ENCODE peak calls at places on chromosome 6, in five cellular contexts. One of them, this sample, is unnamed.

GRCh38 chr6:166503167-166503744 is 83.2 kb downstream of the RAMACL start:
- DNase-seq in HCT116: no peak
- DNase-seq in HepG2: no peak
- DNase-seq in K562: no peak
- DNase-seq in GM12878: no peak
- DNase-seq in this sample: no peak

GRCh38 chr6:119322715-119323350 is 26.7 kb downstream of the MAN1A1 start:
- DNase-seq in HCT116: peak; percentile 33
- DNase-seq in HepG2: no peak
- DNase-seq in K562: no peak
- DNase-seq in GM12878: no peak
- DNase-seq in this sample: no peak

GRCh38 chr6:128139519-128139918 is 238.7 kb upstream of the THEMIS start:
- DNase-seq in HCT116: no peak
- DNase-seq in HepG2: peak; percentile 73
- DNase-seq in K562: no peak
- DNase-seq in GM12878: no peak
- DNase-seq in this sample: no peak

GRCh38 chr6:3620389-3620788 is 131.1 kb downstream of the PXDC1 start:
- DNase-seq in HCT116: no peak
- DNase-seq in HepG2: no peak
- DNase-seq in K562: no peak
- DNase-seq in GM12878: no peak
- DNase-seq in this sample: no peak

GRCh38 chr6:119181046-119181445 is 102.6 kb upstream of the FAM184A start:
- DNase-seq in HCT116: no peak
- DNase-seq in HepG2: no peak
- DNase-seq in K562: peak; percentile 16
- DNase-seq in GM12878: no peak
- DNase-seq in this sample: no peak

GRCh38 chr6:125808591-125808990 is 17.8 kb downstream of the NCOA7 start:
- DNase-seq in HCT116: no peak
- DNase-seq in HepG2: no peak
- DNase-seq in K562: no peak
- DNase-seq in GM12878: no peak
- DNase-seq in this sample: no peak

GRCh38 chr6:69146385-69146784 is 511.3 kb downstream of the ADGRB3 start:
- DNase-seq in HCT116: no peak
- DNase-seq in HepG2: no peak
- DNase-seq in K562: no peak
- DNase-seq in GM12878: no peak
- DNase-seq in this sample: no peak

GRCh38 chr6:89611666-89612065 is 26.9 kb downstream of the LYRM2 start:
- DNase-seq in HCT116: no peak
- DNase-seq in HepG2: no peak
- DNase-seq in K562: no peak
- DNase-seq in GM12878: no peak
- DNase-seq in this sample: no peak

GRCh38 chr6:19849196-19849595 is 12.0 kb downstream of the ID4 start:
- DNase-seq in HCT116: no peak
- DNase-seq in HepG2: no peak
- DNase-seq in K562: no peak
- DNase-seq in GM12878: no peak
- DNase-seq in this sample: no peak

GRCh38 chr6:8736046-8736877 is 300.9 kb upstream of the SLC35B3 start:
- DNase-seq in HCT116: no peak
- DNase-seq in HepG2: no peak
- DNase-seq in K562: no peak
- DNase-seq in GM12878: no peak
- DNase-seq in this sample: no peak

GRCh38 chr6:44697333-44697732 is 309.8 kb downstream of the CDC5L start:
- DNase-seq in HCT116: no peak
- DNase-seq in HepG2: no peak
- DNase-seq in K562: peak; percentile 20
- DNase-seq in GM12878: no peak
- DNase-seq in this sample: no peak

GRCh38 chr6:124812067-124812466 is 150.2 kb upstream of the RNF217 start:
- DNase-seq in HCT116: no peak
- DNase-seq in HepG2: no peak
- DNase-seq in K562: no peak
- DNase-seq in GM12878: no peak
- DNase-seq in this sample: no peak

GRCh38 chr6:27293436-27294152 is 18.5 kb downstream of the POM121L2 start:
- DNase-seq in HCT116: peak; percentile 18
- DNase-seq in HepG2: peak; percentile 38
- DNase-seq in K562: peak; percentile 81
- DNase-seq in GM12878: no peak
- DNase-seq in this sample: no peak

GRCh38 chr6:26342106-26342999 is 22.6 kb upstream of the BTN3A2 start:
- DNase-seq in HCT116: no peak
- DNase-seq in HepG2: no peak
- DNase-seq in K562: no peak
- DNase-seq in GM12878: no peak
- DNase-seq in this sample: no peak

GRCh38 chr6:42493914-42494539 is 42.3 kb upstream of the TRERF1 start:
- DNase-seq in HCT116: no peak
- DNase-seq in HepG2: no peak
- DNase-seq in K562: peak; percentile 25
- DNase-seq in GM12878: no peak
- DNase-seq in this sample: no peak

GRCh38 chr6:135250751-135251356 is 69.7 kb downstream of the MYB start:
- DNase-seq in HCT116: no peak
- DNase-seq in HepG2: peak; percentile 49
- DNase-seq in K562: no peak
- DNase-seq in GM12878: no peak
- DNase-seq in this sample: peak; percentile 51

GRCh38 chr6:69866351-69867074 is at the start of gene COL19A1:
- DNase-seq in HCT116: no peak
- DNase-seq in HepG2: no peak
- DNase-seq in K562: peak; percentile 4
- DNase-seq in GM12878: peak; percentile 76
- DNase-seq in this sample: no peak

GRCh38 chr6:26251354-26252081 is 113.5 kb upstream of the BTN3A2 start:
- DNase-seq in HCT116: no peak
- DNase-seq in HepG2: no peak
- DNase-seq in K562: peak; percentile 89
- DNase-seq in GM12878: peak; percentile 98
- DNase-seq in this sample: peak; percentile 86

GRCh38 chr6:86459978-86460377 is 477.4 kb upstream of the HTR1E start:
- DNase-seq in HCT116: no peak
- DNase-seq in HepG2: no peak
- DNase-seq in K562: no peak
- DNase-seq in GM12878: no peak
- DNase-seq in this sample: no peak

GRCh38 chr6:85372188-85372914 is 77.5 kb upstream of the NT5E start:
- DNase-seq in HCT116: no peak
- DNase-seq in HepG2: peak; percentile 16
- DNase-seq in K562: no peak
- DNase-seq in GM12878: no peak
- DNase-seq in this sample: no peak

GRCh38 chr6:27605401-27606342 is 132.8 kb upstream of the ZNF184 start:
- DNase-seq in HCT116: peak; percentile 85
- DNase-seq in HepG2: peak; percentile 61
- DNase-seq in K562: peak; percentile 91
- DNase-seq in GM12878: no peak
- DNase-seq in this sample: peak; percentile 84

GRCh38 chr6:136403166-136403980 is 113.7 kb upstream of the BCLAF1 start:
- DNase-seq in HCT116: peak; percentile 76
- DNase-seq in HepG2: no peak
- DNase-seq in K562: peak; percentile 91
- DNase-seq in GM12878: no peak
- DNase-seq in this sample: no peak

GRCh38 chr6:113047148-113047547 is 700.0 kb downstream of the RFPL4B start:
- DNase-seq in HCT116: no peak
- DNase-seq in HepG2: no peak
- DNase-seq in K562: no peak
- DNase-seq in GM12878: no peak
- DNase-seq in this sample: no peak

GRCh38 chr6:106746660-106747059 is 117.3 kb downstream of the QRSL1 start:
- DNase-seq in HCT116: no peak
- DNase-seq in HepG2: peak; percentile 40
- DNase-seq in K562: no peak
- DNase-seq in GM12878: no peak
- DNase-seq in this sample: no peak

GRCh38 chr6:159125977-159126376 is 43.2 kb upstream of the FNDC1 start:
- DNase-seq in HCT116: no peak
- DNase-seq in HepG2: no peak
- DNase-seq in K562: no peak
- DNase-seq in GM12878: no peak
- DNase-seq in this sample: no peak

GRCh38 chr6:89936177-89936576 is 41.9 kb downstream of the GJA10 start:
- DNase-seq in HCT116: no peak
- DNase-seq in HepG2: no peak
- DNase-seq in K562: no peak
- DNase-seq in GM12878: no peak
- DNase-seq in this sample: no peak

GRCh38 chr6:6556162-6556737 is 32.3 kb upstream of the LY86 start:
- DNase-seq in HCT116: no peak
- DNase-seq in HepG2: no peak
- DNase-seq in K562: no peak
- DNase-seq in GM12878: no peak
- DNase-seq in this sample: no peak

GRCh38 chr6:83185096-83185495 is 8.0 kb downstream of the PGM3 start:
- DNase-seq in HCT116: no peak
- DNase-seq in HepG2: no peak
- DNase-seq in K562: no peak
- DNase-seq in GM12878: no peak
- DNase-seq in this sample: no peak

GRCh38 chr6:74731921-74732320 is 473.9 kb downstream of the COL12A1 start:
- DNase-seq in HCT116: no peak
- DNase-seq in HepG2: no peak
- DNase-seq in K562: no peak
- DNase-seq in GM12878: no peak
- DNase-seq in this sample: no peak

GRCh38 chr6:121826156-121826810 is 390.8 kb downstream of the GJA1 start:
- DNase-seq in HCT116: peak; percentile 72
- DNase-seq in HepG2: no peak
- DNase-seq in K562: no peak
- DNase-seq in GM12878: no peak
- DNase-seq in this sample: no peak

GRCh38 chr6:151392429-151392828 is 1.1 kb upstream of the ZBTB2 start:
- DNase-seq in HCT116: no peak
- DNase-seq in HepG2: no peak
- DNase-seq in K562: no peak
- DNase-seq in GM12878: no peak
- DNase-seq in this sample: no peak
- TF ChIP-seq YY1 in HCT116: no peak
- TF ChIP-seq YY1 in HepG2: no peak
- TF ChIP-seq YY1 in K562: no peak
- TF ChIP-seq YY1 in GM12878: no peak
- TF ChIP-seq YY1 in this sample: no peak

GRCh38 chr6:16694789-16695188 is 66.5 kb downstream of the ATXN1 start:
- DNase-seq in HCT116: no peak
- DNase-seq in HepG2: no peak
- DNase-seq in K562: no peak
- DNase-seq in GM12878: no peak
- DNase-seq in this sample: no peak
- TF ChIP-seq CEBPB in HCT116: no peak
- TF ChIP-seq CEBPB in HepG2: no peak
- TF ChIP-seq CEBPB in K562: no peak
- TF ChIP-seq CEBPB in GM12878: no peak
- TF ChIP-seq CEBPB in this sample: no peak

GRCh38 chr6:130421567-130421966 is 55.8 kb downstream of the TMEM200A start:
- DNase-seq in HCT116: no peak
- DNase-seq in HepG2: no peak
- DNase-seq in K562: no peak
- DNase-seq in GM12878: no peak
- DNase-seq in this sample: no peak
- TF ChIP-seq YY1 in HCT116: no peak
- TF ChIP-seq YY1 in HepG2: no peak
- TF ChIP-seq YY1 in K562: no peak
- TF ChIP-seq YY1 in GM12878: no peak
- TF ChIP-seq YY1 in this sample: no peak

GRCh38 chr6:10720229-10720959 is 2.5 kb upstream of the TMEM14C start:
- DNase-seq in HCT116: no peak
- DNase-seq in HepG2: peak; percentile 24
- DNase-seq in K562: no peak
- DNase-seq in GM12878: no peak
- DNase-seq in this sample: no peak

GRCh38 chr6:10722820-10723651 is at the start of gene TMEM14C:
- DNase-seq in HCT116: peak; percentile 95
- DNase-seq in HepG2: peak; percentile 99
- DNase-seq in K562: peak; percentile 99
- DNase-seq in GM12878: peak; percentile 71
- DNase-seq in this sample: peak; percentile 98

GRCh38 chr6:10722570-10722819 is 375 bp upstream of the TMEM14C start:
- DNase-seq in HCT116: no peak
- DNase-seq in HepG2: no peak
- DNase-seq in K562: no peak
- DNase-seq in GM12878: no peak
- DNase-seq in this sample: no peak

GRCh38 chr6:10719386-10720228 is 3.3 kb upstream of the TMEM14C start:
- DNase-seq in HCT116: no peak
- DNase-seq in HepG2: peak; percentile 72
- DNase-seq in K562: no peak
- DNase-seq in GM12878: no peak
- DNase-seq in this sample: no peak

GRCh38 chr6:10721850-10722569 is 860 bp upstream of the TMEM14C start:
- DNase-seq in HCT116: no peak
- DNase-seq in HepG2: peak; percentile 28
- DNase-seq in K562: no peak
- DNase-seq in GM12878: no peak
- DNase-seq in this sample: no peak
- TF ChIP-seq CEBPB in HCT116: no peak
- TF ChIP-seq CEBPB in HepG2: no peak
- TF ChIP-seq CEBPB in K562: no peak
- TF ChIP-seq CEBPB in GM12878: no peak
- TF ChIP-seq CEBPB in this sample: no peak

GRCh38 chr6:53786832-53787231 is 8.0 kb upstream of the LRRC1 start:
- DNase-seq in HCT116: no peak
- DNase-seq in HepG2: no peak
- DNase-seq in K562: no peak
- DNase-seq in GM12878: no peak
- DNase-seq in this sample: no peak
- TF ChIP-seq YY1 in HCT116: no peak
- TF ChIP-seq YY1 in HepG2: no peak
- TF ChIP-seq YY1 in K562: no peak
- TF ChIP-seq YY1 in GM12878: no peak
- TF ChIP-seq YY1 in this sample: no peak

GRCh38 chr6:15324427-15324985 is 78.6 kb downstream of the JARID2 start:
- DNase-seq in HCT116: no peak
- DNase-seq in HepG2: peak; percentile 64
- DNase-seq in K562: no peak
- DNase-seq in GM12878: no peak
- DNase-seq in this sample: no peak

GRCh38 chr6:15329154-15329781 is 83.4 kb downstream of the JARID2 start:
- DNase-seq in HCT116: no peak
- DNase-seq in HepG2: no peak
- DNase-seq in K562: no peak
- DNase-seq in GM12878: no peak
- DNase-seq in this sample: no peak

GRCh38 chr6:15326072-15326614 is 80.3 kb downstream of the JARID2 start:
- DNase-seq in HCT116: no peak
- DNase-seq in HepG2: no peak
- DNase-seq in K562: no peak
- DNase-seq in GM12878: no peak
- DNase-seq in this sample: peak; percentile 38

GRCh38 chr6:15325540-15325955 is 79.7 kb downstream of the JARID2 start:
- DNase-seq in HCT116: no peak
- DNase-seq in HepG2: no peak
- DNase-seq in K562: no peak
- DNase-seq in GM12878: no peak
- DNase-seq in this sample: no peak

GRCh38 chr6:15327271-15327670 is 81.4 kb downstream of the JARID2 start:
- DNase-seq in HCT116: peak; percentile 10
- DNase-seq in HepG2: no peak
- DNase-seq in K562: peak; percentile 78
- DNase-seq in GM12878: no peak
- DNase-seq in this sample: no peak
- TF ChIP-seq CEBPB in HCT116: no peak
- TF ChIP-seq CEBPB in HepG2: no peak
- TF ChIP-seq CEBPB in K562: no peak
- TF ChIP-seq CEBPB in GM12878: no peak
- TF ChIP-seq CEBPB in this sample: no peak

This sample was measured in H1.